ENCODE peak calls at places on chromosomes 3 and 15, in four cellular contexts. One of them, this sample, is unnamed. For H3K36me3, the result is how much of the 10 kb centered on the place peaks cover.

GRCh38 chr3:95994338-95994737 is 820.1 kb upstream of the EPHA6 start:
- DNase-seq in body of pancreas: peak
- DNase-seq in right lobe of liver: no peak
- DNase-seq in adrenal gland: no peak
- DNase-seq in this sample: no peak

GRCh38 chr3:190582667-190583066 is 68.8 kb downstream of the IL1RAP start:
- DNase-seq in body of pancreas: no peak
- DNase-seq in right lobe of liver: no peak
- DNase-seq in adrenal gland: no peak
- DNase-seq in this sample: no peak

GRCh38 chr15:44023176-44023575 is 171.9 kb downstream of the FRMD5 start:
- DNase-seq in body of pancreas: no peak
- DNase-seq in right lobe of liver: no peak
- DNase-seq in adrenal gland: no peak
- DNase-seq in this sample: no peak

GRCh38 chr15:92524161-92524560 is 130.5 kb downstream of the ST8SIA2 start:
- DNase-seq in body of pancreas: no peak
- DNase-seq in right lobe of liver: no peak
- DNase-seq in adrenal gland: no peak
- DNase-seq in this sample: no peak

GRCh38 chr3:88362428-88362827 is 212.7 kb downstream of the C3orf38 start:
- DNase-seq in body of pancreas: no peak
- DNase-seq in right lobe of liver: no peak
- DNase-seq in adrenal gland: no peak
- DNase-seq in this sample: no peak

GRCh38 chr15:101108791-101109190 is 143.1 kb downstream of the CHSY1 start:
- DNase-seq in body of pancreas: no peak
- DNase-seq in right lobe of liver: no peak
- DNase-seq in adrenal gland: no peak
- DNase-seq in this sample: no peak

GRCh38 chr3:174101244-174101643 is 703.7 kb downstream of the NLGN1 start:
- DNase-seq in body of pancreas: no peak
- DNase-seq in right lobe of liver: no peak
- DNase-seq in adrenal gland: no peak
- DNase-seq in this sample: no peak

GRCh38 chr3:8987673-8988655 is 24.7 kb upstream of the RAD18 start:
- DNase-seq in body of pancreas: peak
- DNase-seq in right lobe of liver: no peak
- DNase-seq in adrenal gland: peak
- DNase-seq in this sample: no peak

GRCh38 chr3:178001670-178002101 is 534.5 kb upstream of the KCNMB2 start:
- DNase-seq in body of pancreas: no peak
- DNase-seq in right lobe of liver: no peak
- DNase-seq in adrenal gland: no peak
- DNase-seq in this sample: no peak

GRCh38 chr3:42839616-42840015 is 30.4 kb downstream of the ACKR2 start:
- DNase-seq in body of pancreas: peak
- DNase-seq in right lobe of liver: no peak
- DNase-seq in adrenal gland: peak
- DNase-seq in this sample: no peak

GRCh38 chr15:101455291-101455916 is 34.1 kb downstream of the PCSK6 start:
- DNase-seq in body of pancreas: no peak
- DNase-seq in right lobe of liver: peak
- DNase-seq in adrenal gland: peak
- DNase-seq in this sample: peak

GRCh38 chr3:15409239-15409638 is 18.1 kb downstream of the METTL6 start:
- DNase-seq in body of pancreas: no peak
- DNase-seq in right lobe of liver: no peak
- DNase-seq in adrenal gland: no peak
- DNase-seq in this sample: no peak

DNA sequence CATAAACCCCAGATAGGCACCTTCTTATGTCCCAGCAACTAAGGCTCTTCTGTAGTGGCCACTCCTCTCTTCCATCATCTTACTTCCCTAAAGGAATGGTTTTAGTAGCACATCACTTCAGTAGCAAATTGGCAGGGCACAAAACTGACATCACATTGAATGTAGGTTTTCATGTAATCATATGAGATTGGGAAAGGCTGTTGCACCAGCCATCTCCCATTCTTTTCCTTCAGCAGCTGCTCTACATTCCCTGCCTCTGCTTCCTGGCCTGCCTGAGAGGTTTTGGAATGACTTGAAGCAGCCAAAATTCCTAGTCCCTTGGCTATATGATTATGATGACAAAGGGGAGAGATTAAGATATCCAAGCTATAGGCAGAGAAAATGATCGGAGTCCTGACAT is 36.5 kb downstream of the NSUN3 start:
- DNase-seq in body of pancreas: no peak
- DNase-seq in right lobe of liver: no peak
- DNase-seq in adrenal gland: no peak
- DNase-seq in this sample: no peak
- H3K36me3 ChIP-seq in body of pancreas: under half
- H3K36me3 ChIP-seq in right lobe of liver: under half
- H3K36me3 ChIP-seq in adrenal gland: under half
- H3K36me3 ChIP-seq in this sample: under half

GRCh38 chr3:133930341-133930933 is 34.8 kb upstream of the RAB6B start:
- DNase-seq in body of pancreas: no peak
- DNase-seq in right lobe of liver: no peak
- DNase-seq in adrenal gland: no peak
- DNase-seq in this sample: no peak
- TF ChIP-seq CTCF in body of pancreas: peak
- TF ChIP-seq CTCF in right lobe of liver: peak
- TF ChIP-seq CTCF in adrenal gland: peak
- TF ChIP-seq CTCF in this sample: peak

GRCh38 chr3:55951371-55951770 is 464.3 kb upstream of the WNT5A start:
- DNase-seq in body of pancreas: no peak
- DNase-seq in right lobe of liver: no peak
- DNase-seq in adrenal gland: no peak
- DNase-seq in this sample: no peak
- TF ChIP-seq POLR2A in body of pancreas: no peak
- TF ChIP-seq POLR2A in right lobe of liver: no peak
- TF ChIP-seq POLR2A in adrenal gland: no peak
- TF ChIP-seq POLR2A in this sample: no peak

GRCh38 chr3:172115787-172116186 is 76.4 kb downstream of the FNDC3B start:
- DNase-seq in body of pancreas: no peak
- DNase-seq in right lobe of liver: no peak
- DNase-seq in adrenal gland: no peak
- DNase-seq in this sample: no peak
- H3K36me3 ChIP-seq in body of pancreas: under half
- H3K36me3 ChIP-seq in right lobe of liver: under half
- H3K36me3 ChIP-seq in adrenal gland: under half
- H3K36me3 ChIP-seq in this sample: under half

This sample was measured in gastrocnemius medialis.